ENCODE peak calls at places on chromosomes 1 and 21, in four cellular contexts. T is M059J, Y is activated B cell treated with CpG ODN at 0.5 μM for 24 hours, B is anterior cingulate cortex. W is an unnamed sample.

GRCh38 chr1:224183591-224184312 is 712 bp downstream of the DEGS1 start:
- DNase-seq in B (no peak), T (peak), Y (peak), W (peak)

GRCh38 chr1:13593511-13594131 is 10.0 kb downstream of the PDPN start:
- DNase-seq in B (no peak), Y (no peak), T (peak), W (no peak)

GRCh38 chr21:17930102-17930501 is 110.9 kb upstream of the C21orf91 start:
- DNase-seq in B (no peak), Y (no peak), T (no peak), W (no peak)

GRCh38 chr1:62407398-62408009 is 29.3 kb upstream of the USP1 start:
- DNase-seq in T (peak), Y (no peak), B (no peak), W (peak)

GRCh38 chr1:112502827-112503226 is 5.9 kb upstream of the WNT2B start:
- DNase-seq in Y (no peak), T (no peak), B (no peak), W (no peak)

GRCh38 chr1:150151291-150152181 is 1.8 kb downstream of the PLEKHO1 start:
- DNase-seq in T (no peak), Y (peak), B (no peak), W (no peak)

GRCh38 chr1:198577444-198577843 is 37.0 kb upstream of the ATP6V1G3 start:
- DNase-seq in Y (no peak), B (no peak), T (peak), W (no peak)

GRCh38 chr1:195898924-195899323 is 709.3 kb downstream of the KCNT2 start:
- DNase-seq in T (no peak), B (no peak), Y (no peak), W (no peak)

GRCh38 chr1:4702927-4703326 is 48.5 kb downstream of the AJAP1 start:
- DNase-seq in Y (no peak), B (no peak), T (peak), W (no peak)

GRCh38 chr1:8862528-8862927 is 16.0 kb downstream of the ENO1 start:
- DNase-seq in B (no peak), T (no peak), Y (no peak), W (no peak)

GRCh38 chr1:11786168-11786567 is 19.6 kb downstream of the MTHFR start:
- DNase-seq in Y (no peak), T (no peak), B (no peak), W (no peak)

GRCh38 chr1:240496941-240497340 is 115.0 kb downstream of the GREM2 start:
- DNase-seq in B (no peak), T (peak), Y (no peak), W (no peak)

GRCh38 chr1:953524-954320 is 5.3 kb downstream of the NOC2L start:
- DNase-seq in T (no peak), Y (no peak), B (no peak), W (no peak)

GRCh38 chr1:20100632-20101355 is 18.5 kb downstream of the PLA2G2D start:
- DNase-seq in B (no peak), T (peak), Y (peak), W (peak)

GRCh38 chr1:1286313-1287261 is 6.4 kb downstream of the SCNN1D start:
- DNase-seq in Y (no peak), T (no peak), B (no peak), W (no peak)

GRCh38 chr1:169044296-169044695 is 62.2 kb upstream of the ATP1B1 start:
- DNase-seq in T (peak), Y (no peak), B (no peak), W (no peak)

GRCh38 chr1:180299486-180300246 is 69.6 kb downstream of the LHX4 start:
- DNase-seq in B (no peak), T (no peak), Y (no peak), W (no peak)

GRCh38 chr1:186082235-186082937 is 292.7 kb downstream of the TPR start:
- DNase-seq in Y (peak), T (peak), B (no peak), W (no peak)

GRCh38 chr1:54109131-54110105 is 43.4 kb downstream of the CDCP2 start:
- DNase-seq in T (no peak), Y (no peak), B (no peak), W (no peak)

GRCh38 chr1:53737648-53738204 is 1.2 kb downstream of the GLIS1 start:
- DNase-seq in T (peak), B (no peak), Y (peak), W (no peak)

GRCh38 chr1:174898102-174898802 is 101.5 kb upstream of the CACYBP start:
- DNase-seq in Y (no peak), T (no peak), B (no peak), W (no peak)

GRCh38 chr1:58047265-58047858 is 499.2 kb downstream of the OMA1 start:
- DNase-seq in Y (no peak), T (peak), B (no peak), W (peak)

GRCh38 chr1:40423264-40423642 is 27.0 kb upstream of the ZFP69B start:
- DNase-seq in Y (no peak), B (no peak), T (no peak), W (no peak)

GRCh38 chr1:99639945-99640344 is 6.0 kb upstream of the PALMD start:
- DNase-seq in B (no peak), T (no peak), Y (no peak), W (no peak)

GRCh38 chr1:200925821-200926220 is 31.1 kb downstream of the INAVA start:
- DNase-seq in Y (no peak), B (no peak), T (peak), W (peak)

GRCh38 chr1:46793126-46793525 is 5.7 kb upstream of the CYP4B1 start:
- DNase-seq in B (no peak), Y (no peak), T (no peak), W (no peak)

W was measured in H54.